ENCODE peak calls at places on chromosomes 1 and 21, in eight cellular contexts. D is dorsolateral prefrontal cortex, I is AG10803, G is lower leg skin, J is ovary, K is mammary epithelial cell, H is fibroblast of the aortic adventitia, O is mucosa of descending colon. L is an unnamed sample.
A peak's percentile ranks its signal among the peaks of the same experiment; 100 is the strongest.

GRCh38 chr21:15549671-15550070 is 180.1 kb upstream of the USP25 start:
- DNase-seq in O (no peak), H (no peak), I (peak; percentile 51), G (no peak), D (no peak), K (no peak), J (no peak), L (no peak)

GRCh38 chr1:19639999-19640362 is 4.1 kb upstream of the NBL1 start:
- DNase-seq in H (no peak), J (no peak), O (no peak), I (peak; percentile 44), G (peak; percentile 84), K (peak; percentile 67), D (no peak), L (no peak)

GRCh38 chr1:23149110-23149509 is 19.5 kb downstream of the LUZP1 start:
- DNase-seq in H (no peak), G (no peak), K (peak; percentile 28), D (no peak), I (no peak), J (no peak), O (no peak), L (no peak)

GRCh38 chr1:193794239-193794638 is 607.8 kb upstream of the B3GALT2 start:
- DNase-seq in H (peak; percentile 2), G (no peak), I (no peak), D (no peak), O (no peak), J (no peak), K (no peak), L (no peak)

GRCh38 chr1:222829868-222830267 is 15.0 kb downstream of the DISP1 start:
- DNase-seq in J (no peak), G (no peak), H (peak; percentile 88), I (peak; percentile 68), D (no peak), K (peak; percentile 32), O (no peak), L (no peak)

GRCh38 chr21:15820857-15821256 is 91.1 kb downstream of the USP25 start:
- DNase-seq in J (no peak), D (no peak), O (no peak), G (no peak), H (peak; percentile 30), K (no peak), I (peak; percentile 4), L (no peak)

GRCh38 chr1:42322577-42322976 is 12.5 kb downstream of the FOXJ3 start:
- DNase-seq in I (peak; percentile 46), D (no peak), G (no peak), H (peak; percentile 38), K (peak; percentile 59), O (no peak), J (no peak), L (no peak)

GRCh38 chr21:45909238-45909785 is 72.3 kb upstream of the COL6A1 start:
- DNase-seq in D (no peak), G (no peak), J (no peak), O (peak; percentile 17), H (no peak), I (no peak), K (no peak), L (no peak)

GRCh38 chr1:205658943-205659581 is 21.2 kb downstream of the SLC45A3 start:
- DNase-seq in K (peak; percentile 46), J (peak; percentile 86), G (peak; percentile 71), D (peak; percentile 87), O (peak; percentile 81), H (peak; percentile 68), I (peak; percentile 51), L (peak; percentile 69)

GRCh38 chr1:29134695-29135028 is 11.0 kb upstream of the TMEM200B start:
- DNase-seq in D (no peak), K (no peak), H (no peak), J (no peak), O (no peak), I (no peak), G (no peak), L (no peak)

GRCh38 chr1:10217748-10218441 is 7.5 kb downstream of the KIF1B start:
- DNase-seq in D (no peak), J (no peak), O (no peak), K (peak; percentile 34), G (no peak), I (peak; percentile 82), H (peak; percentile 46), L (no peak)

GRCh38 chr1:230794871-230795645 is 47.9 kb downstream of the CAPN9 start:
- DNase-seq in J (no peak), H (no peak), D (no peak), G (no peak), I (no peak), K (no peak), O (no peak), L (no peak)

GRCh38 chr1:115807723-115808122 is 33.2 kb downstream of the NHLH2 start:
- DNase-seq in J (no peak), K (peak; percentile 71), H (peak; percentile 87), D (peak; percentile 68), G (peak; percentile 58), I (peak; percentile 80), O (no peak), L (peak; percentile 40)

GRCh38 chr21:39728341-39728740 is 16.6 kb upstream of the IGSF5 start:
- DNase-seq in G (no peak), H (no peak), K (no peak), D (no peak), J (no peak), I (no peak), O (no peak), L (no peak)

GRCh38 chr21:39727401-39728120 is 17.4 kb upstream of the IGSF5 start:
- DNase-seq in K (no peak), J (no peak), O (no peak), D (no peak), G (no peak), I (no peak), H (no peak), L (no peak)

GRCh38 chr21:39724944-39725343 is 20.0 kb upstream of the IGSF5 start:
- DNase-seq in G (no peak), J (no peak), H (no peak), K (no peak), I (no peak), O (no peak), D (no peak), L (no peak)

GRCh38 chr21:39721885-39722284 is 23.1 kb upstream of the IGSF5 start:
- DNase-seq in D (no peak), G (no peak), H (no peak), K (no peak), I (no peak), J (no peak), O (no peak), L (no peak)

GRCh38 chr21:39726133-39726532 is 18.9 kb upstream of the IGSF5 start:
- DNase-seq in J (no peak), O (no peak), K (no peak), D (no peak), I (no peak), G (no peak), H (no peak), L (no peak)
- TF ChIP-seq CTCF in J (no peak), O (no peak), K (no peak), D (no peak), I (peak; percentile 36), G (no peak), H (peak; percentile 14), L (peak; percentile 13)

DNA sequence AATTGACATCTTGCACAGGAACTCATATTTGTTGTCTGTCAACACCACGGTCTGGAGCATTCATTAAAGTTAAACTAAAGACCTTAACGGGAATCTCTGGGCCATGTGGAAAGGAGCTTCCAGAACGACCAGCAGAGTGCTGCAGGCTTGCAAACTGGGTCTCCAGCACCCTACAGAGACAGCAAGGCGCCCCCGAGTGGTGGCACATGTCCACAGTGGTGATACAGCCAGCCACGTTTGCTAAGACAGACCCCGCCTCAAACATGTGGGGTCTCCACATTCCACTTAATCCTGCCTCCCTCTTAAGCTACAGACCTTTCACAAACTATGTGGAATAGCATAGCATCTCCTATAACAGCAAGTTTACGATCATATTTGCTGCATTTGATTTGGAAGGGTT is 96.5 kb upstream of the BACE2 start:
- DNase-seq in I (no peak), K (no peak), O (no peak), J (no peak), D (no peak), G (no peak), H (no peak), L (no peak)
- TF ChIP-seq CTCF in I (no peak), K (no peak), O (no peak), J (no peak), D (no peak), G (no peak), H (no peak), L (peak; percentile 39)

GRCh38 chr1:58905628-58906256 is 121.9 kb upstream of the JUN start:
- DNase-seq in O (no peak), I (no peak), J (no peak), G (no peak), D (no peak), K (peak; percentile 29), H (no peak), L (no peak)

GRCh38 chr1:58902830-58903229 is 119.0 kb upstream of the JUN start:
- DNase-seq in K (no peak), J (no peak), O (no peak), G (no peak), H (no peak), D (no peak), I (no peak), L (no peak)

GRCh38 chr1:58905126-58905490 is 121.3 kb upstream of the JUN start:
- DNase-seq in D (no peak), I (no peak), J (no peak), O (no peak), K (no peak), G (no peak), H (no peak), L (no peak)

GRCh38 chr1:58904299-58905125 is 120.7 kb upstream of the JUN start:
- DNase-seq in O (no peak), I (no peak), G (no peak), D (no peak), J (no peak), H (no peak), K (no peak), L (no peak)

DNA sequence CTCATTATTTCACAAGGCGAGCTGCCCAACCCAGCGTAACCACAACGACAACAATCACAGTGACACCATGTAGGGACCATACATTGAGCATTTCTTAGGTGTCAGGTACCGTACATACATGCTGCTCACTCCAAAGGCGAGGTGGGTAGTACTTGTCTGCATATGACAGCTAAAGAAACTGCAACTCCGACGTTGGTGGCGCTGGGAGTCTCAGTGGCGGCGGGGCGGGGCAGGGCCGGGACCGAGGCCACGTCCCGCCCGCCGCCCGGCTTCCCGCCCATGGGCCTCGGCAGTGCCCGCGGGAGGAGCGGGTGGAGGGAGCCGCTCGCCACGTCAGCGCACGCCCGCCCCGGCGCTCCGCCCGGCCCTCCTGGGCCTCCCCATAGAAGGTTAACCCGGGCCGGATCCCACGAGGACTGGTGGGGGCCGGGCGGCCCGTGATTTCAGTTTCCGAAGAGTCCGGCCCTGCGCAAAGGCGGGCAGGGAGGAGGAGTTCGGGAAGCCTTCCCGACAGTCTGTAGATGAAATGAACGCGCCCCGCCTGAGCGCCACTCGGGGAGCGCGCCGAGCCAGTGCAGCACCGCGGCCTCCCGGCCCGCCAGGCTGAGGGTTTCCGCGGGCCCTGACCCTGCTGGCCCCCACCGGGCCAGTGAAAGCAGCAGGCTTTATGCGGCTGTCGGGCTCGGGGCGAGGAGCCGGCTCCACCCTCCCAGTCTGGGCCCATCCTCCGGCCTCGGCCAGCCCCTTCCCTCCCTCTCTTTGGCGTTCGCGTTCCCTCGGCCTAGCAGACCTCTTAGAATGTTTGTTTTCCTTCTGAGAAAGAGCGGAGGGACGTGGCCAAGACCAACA is 119.8 kb upstream of the JUN start:
- DNase-seq in I (peak; percentile 96), O (peak; percentile 96), H (peak; percentile 93), K (peak; percentile 84), J (peak; percentile 93), G (peak; percentile 93), D (peak; percentile 83), L (peak; percentile 44)
- TF ChIP-seq CTCF in I (no peak), O (no peak), H (no peak), K (no peak), J (no peak), G (no peak), D (no peak), L (no peak)

GRCh38 chr1:21963477-21964217 is 13.2 kb upstream of the CELA3B start:
- DNase-seq in O (peak; percentile 77), K (peak; percentile 71), I (peak; percentile 54), G (peak; percentile 75), J (peak; percentile 85), H (peak; percentile 68), D (peak; percentile 82), L (peak; percentile 83)
- TF ChIP-seq CTCF in O (peak; percentile 85), K (peak; percentile 94), I (peak; percentile 94), G (no peak), J (peak; percentile 78), H (peak; percentile 90), D (peak; percentile 96), L (peak; percentile 83)